ENCODE peak calls at places on chromosome 5, in eight cellular contexts. S, D, V, T, H, J, U and R are unnamed samples.
A peak's percentile ranks its signal among the peaks of the same experiment; 100 is the strongest.

GRCh38 chr5:177232761-177233160 is 70.8 kb downstream of the RAB24 start:
- DNase-seq in S (peak; percentile 71), D (no peak), V (no peak), T (no peak), H (no peak), J (no peak), U (no peak), R (no peak)

GRCh38 chr5:53019320-53019719 is 30.2 kb downstream of the ITGA2 start:
- DNase-seq in S (peak; percentile 94), D (no peak), V (no peak), T (no peak), H (no peak), J (peak; percentile 42), U (peak; percentile 42), R (no peak)

GRCh38 chr5:74539986-74540385 is 100.5 kb downstream of the ENC1 start:
- DNase-seq in S (no peak), D (no peak), V (no peak), T (no peak), H (no peak), J (no peak), U (no peak), R (no peak)

GRCh38 chr5:34655354-34655991 is 655 bp upstream of the RAI14 start:
- DNase-seq in S (peak; percentile 89), D (peak; percentile 72), V (peak; percentile 42), T (peak; percentile 55), H (no peak), J (peak; percentile 86), U (peak; percentile 88), R (peak; percentile 47)

GRCh38 chr5:34944044-34944443 is 14.7 kb downstream of the DNAJC21 start:
- DNase-seq in S (no peak), D (no peak), V (no peak), T (no peak), H (no peak), J (no peak), U (no peak), R (no peak)

GRCh38 chr5:50958852-50959457 is 292.5 kb downstream of the PARP8 start:
- DNase-seq in S (peak; percentile 39), D (peak; percentile 75), V (peak; percentile 12), T (no peak), H (no peak), J (peak; percentile 92), U (peak; percentile 27), R (peak; percentile 51)

GRCh38 chr5:130724658-130725057 is 440.4 kb downstream of the HINT1 start:
- DNase-seq in S (no peak), D (no peak), V (no peak), T (no peak), H (no peak), J (no peak), U (no peak), R (no peak)

GRCh38 chr5:169258372-169259000 is 42.5 kb downstream of the SLIT3 start:
- DNase-seq in S (peak; percentile 32), D (no peak), V (no peak), T (no peak), H (no peak), J (no peak), U (no peak), R (no peak)

GRCh38 chr5:120690621-120691407 is 226.7 kb downstream of the PRR16 start:
- DNase-seq in S (no peak), D (peak; percentile 4), V (no peak), T (no peak), H (no peak), J (no peak), U (no peak), R (no peak)

GRCh38 chr5:85591311-85591710 is 1026.4 kb upstream of the COX7C start:
- DNase-seq in S (no peak), D (no peak), V (no peak), T (no peak), H (no peak), J (no peak), U (no peak), R (no peak)

GRCh38 chr5:174692381-174692780 is 32.0 kb upstream of the MSX2 start:
- DNase-seq in S (no peak), D (no peak), V (no peak), T (no peak), H (no peak), J (no peak), U (no peak), R (no peak)

GRCh38 chr5:110414360-110414759 is 312.1 kb downstream of the TMEM232 start:
- DNase-seq in S (no peak), D (no peak), V (no peak), T (no peak), H (no peak), J (peak; percentile 12), U (peak; percentile 6), R (no peak)

GRCh38 chr5:58060971-58061370 is 398.9 kb downstream of the PLK2 start:
- DNase-seq in S (peak; percentile 14), D (no peak), V (no peak), T (no peak), H (no peak), J (no peak), U (no peak), R (no peak)

GRCh38 chr5:172005708-172006377 is 595 bp downstream of the FBXW11 start:
- DNase-seq in S (no peak), D (peak; percentile 57), V (peak; percentile 37), T (peak; percentile 51), H (no peak), J (peak; percentile 54), U (no peak), R (no peak)

GRCh38 chr5:107542831-107543231 is 127.9 kb downstream of the EFNA5 start:
- DNase-seq in S (no peak), D (peak; percentile 81), V (no peak), T (no peak), H (no peak), J (peak; percentile 75), U (no peak), R (no peak)

GRCh38 chr5:13939647-13940046 is 4.8 kb downstream of the DNAH5 start:
- DNase-seq in S (no peak), D (peak; percentile 85), V (peak; percentile 30), T (no peak), H (no peak), J (no peak), U (no peak), R (peak; percentile 48)

GRCh38 chr5:45279109-45279508 is 417.1 kb downstream of the HCN1 start:
- DNase-seq in S (no peak), D (no peak), V (no peak), T (no peak), H (no peak), J (no peak), U (no peak), R (no peak)

GRCh38 chr5:39266442-39266841 is 47.1 kb upstream of the FYB1 start:
- DNase-seq in S (peak; percentile 39), D (no peak), V (no peak), T (no peak), H (no peak), J (no peak), U (no peak), R (no peak)

GRCh38 chr5:33755216-33755615 is 136.6 kb downstream of the ADAMTS12 start:
- DNase-seq in S (peak; percentile 6), D (no peak), V (no peak), T (no peak), H (no peak), J (no peak), U (no peak), R (no peak)

GRCh38 chr5:113002423-113002822 is 25.8 kb downstream of the DCP2 start:
- DNase-seq in S (no peak), D (no peak), V (no peak), T (no peak), H (no peak), J (no peak), U (no peak), R (no peak)

GRCh38 chr5:62779010-62779422 is 200.4 kb downstream of the LRRC70 start:
- DNase-seq in S (peak; percentile 67), D (peak; percentile 73), V (peak; percentile 48), T (no peak), H (no peak), J (peak; percentile 63), U (peak; percentile 53), R (peak; percentile 67)

GRCh38 chr5:15993334-15993733 is 186.3 kb downstream of the MARCHF11 start:
- DNase-seq in S (peak; percentile 51), D (no peak), V (no peak), T (no peak), H (no peak), J (no peak), U (no peak), R (no peak)

GRCh38 chr5:127951791-127952190 is 131.8 kb upstream of the SLC12A2 start:
- DNase-seq in S (no peak), D (no peak), V (no peak), T (no peak), H (no peak), J (no peak), U (no peak), R (no peak)

GRCh38 chr5:135871268-135871895 is 24.3 kb downstream of the IL9 start:
- DNase-seq in S (no peak), D (no peak), V (no peak), T (no peak), H (no peak), J (no peak), U (no peak), R (no peak)

GRCh38 chr5:179762079-179762780 is 29.6 kb downstream of the MAML1 start:
- DNase-seq in S (peak; percentile 61), D (peak; percentile 28), V (no peak), T (no peak), H (no peak), J (peak; percentile 18), U (no peak), R (no peak)

GRCh38 chr5:66666778-66667177 is 70.6 kb downstream of the MAST4 start:
- DNase-seq in S (no peak), D (peak; percentile 64), V (no peak), T (no peak), H (no peak), J (peak; percentile 29), U (no peak), R (peak; percentile 64)

GRCh38 chr5:51484326-51484725 is 101.1 kb downstream of the ISL1 start:
- DNase-seq in S (peak; percentile 49), D (no peak), V (no peak), T (no peak), H (no peak), J (no peak), U (no peak), R (no peak)